ENCODE peak calls at places on chromosomes 16 and 17, in nine cellular contexts. T, B, Q, D, O, Y, I, W and G are unnamed samples.

GRCh38 chr16:67302882-67303434 is 23.6 kb downstream of the KCTD19 start:
- DNase-seq in T (peak), B (no peak), Q (no peak), D (no peak), O (peak), Y (peak), I (peak), W (no peak), G (no peak)

GRCh38 chr16:50304467-50305440 is 38.4 kb downstream of the ADCY7 start:
- DNase-seq in T (peak), B (no peak), Q (no peak), D (no peak), O (peak), Y (no peak), I (no peak), W (no peak), G (no peak)

GRCh38 chr16:1338119-1338730 is 4.8 kb downstream of the BAIAP3 start:
- DNase-seq in T (no peak), B (no peak), Q (peak), D (peak), O (peak), Y (peak), I (no peak), W (no peak), G (no peak)

GRCh38 chr17:35175638-35176415 is 18.4 kb downstream of the SLC35G3 start:
- DNase-seq in T (no peak), B (no peak), Q (no peak), D (no peak), O (no peak), Y (no peak), I (no peak), W (no peak), G (no peak)

GRCh38 chr17:57136355-57136754 is 51.3 kb downstream of the AKAP1 start:
- DNase-seq in T (peak), B (no peak), Q (no peak), D (no peak), O (no peak), Y (no peak), I (no peak), W (no peak), G (no peak)

GRCh38 chr16:48949636-48950035 is 332.0 kb downstream of the CBLN1 start:
- DNase-seq in T (no peak), B (peak), Q (no peak), D (peak), O (no peak), Y (no peak), I (no peak), W (no peak), G (no peak)

GRCh38 chr17:66829883-66830282 is 5.0 kb upstream of the CACNG5 start:
- DNase-seq in T (peak), B (no peak), Q (no peak), D (no peak), O (no peak), Y (no peak), I (peak), W (no peak), G (no peak)

GRCh38 chr16:17379121-17379571 is 91.6 kb downstream of the XYLT1 start:
- DNase-seq in T (peak), B (no peak), Q (no peak), D (no peak), O (no peak), Y (no peak), I (no peak), W (no peak), G (no peak)

GRCh38 chr17:64534187-64534586 is 27.4 kb downstream of the CEP95 start:
- DNase-seq in T (no peak), B (no peak), Q (no peak), D (peak), O (no peak), Y (no peak), I (no peak), W (no peak), G (no peak)

GRCh38 chr16:7025616-7026190 is 306.9 kb upstream of the RBFOX1 start:
- DNase-seq in T (no peak), B (no peak), Q (peak), D (peak), O (peak), Y (peak), I (peak), W (peak), G (peak)